ENCODE peak calls at places on chromosomes 12 and 14, in eight cellular contexts. L is NCI-H524; R is activated naive CD4-positive, alpha-beta T cell; K is HT-29; I is stomach; J is hepatocyte; Y is NCI-H774; Q is cerebellar nuclear complex. B is an unnamed sample.

GRCh38 chr14:88488081-88488480 is 66.7 kb downstream of the PTPN21 start:
- DNase-seq in L (no peak), R (no peak), K (no peak), I (peak), J (no peak), Y (no peak), Q (no peak), B (no peak)

GRCh38 chr14:75150150-75150549 is 23.3 kb upstream of the NEK9 start:
- DNase-seq in L (no peak), R (no peak), K (no peak), I (no peak), J (no peak), Y (no peak), Q (no peak), B (no peak)

GRCh38 chr12:122123761-122124145 is 45.2 kb downstream of the MLXIP start:
- DNase-seq in L (no peak), R (no peak), K (no peak), I (no peak), J (no peak), Y (no peak), Q (no peak), B (no peak)

GRCh38 chr14:103808403-103809001 is 38.9 kb downstream of the PPP1R13B start:
- DNase-seq in L (peak), R (peak), K (peak), I (peak), J (peak), Y (peak), Q (no peak), B (peak)

GRCh38 chr12:49264466-49264872 is 413 bp upstream of the TUBA1C start:
- DNase-seq in L (no peak), R (no peak), K (no peak), I (peak), J (peak), Y (no peak), Q (no peak), B (no peak)

GRCh38 chr12:105841880-105842279 is 296.9 kb downstream of the NUAK1 start:
- DNase-seq in L (no peak), R (no peak), K (no peak), I (no peak), J (no peak), Y (no peak), Q (no peak), B (no peak)

GRCh38 chr12:22333186-22333745 is 1.2 kb downstream of the ST8SIA1 start:
- DNase-seq in L (peak), R (no peak), K (no peak), I (no peak), J (no peak), Y (no peak), Q (no peak), B (peak)

GRCh38 chr12:25929096-25929637 is 29.3 kb upstream of the RASSF8 start:
- DNase-seq in L (no peak), R (no peak), K (no peak), I (no peak), J (no peak), Y (no peak), Q (no peak), B (no peak)

GRCh38 chr14:90060965-90061848 is 587 bp upstream of the KCNK13 start:
- DNase-seq in L (peak), R (no peak), K (no peak), I (no peak), J (no peak), Y (no peak), Q (no peak), B (no peak)

GRCh38 chr14:98347686-98348085 is 924.3 kb downstream of the BCL11B start:
- DNase-seq in L (peak), R (no peak), K (no peak), I (no peak), J (no peak), Y (no peak), Q (no peak), B (no peak)